ENCODE peak calls at places on chromosome 7, in four cellular contexts. F is endodermal cell, Q is transverse colon, A is stomach. H is an unnamed sample.

GRCh38 chr7:24964177-24964576 is 15.8 kb downstream of the OSBPL3 start:
- DNase-seq in Q (no peak), F (no peak), A (no peak), H (no peak)

GRCh38 chr7:98221611-98222532 is 10.6 kb downstream of the BHLHA15 start:
- DNase-seq in F (no peak), Q (no peak), A (no peak), H (no peak)

GRCh38 chr7:33692956-33693355 is 212.4 kb upstream of the BMPER start:
- DNase-seq in Q (no peak), F (no peak), A (no peak), H (no peak)

GRCh38 chr7:78279035-78279434 is 480.5 kb downstream of the PHTF2 start:
- DNase-seq in F (no peak), A (no peak), Q (no peak), H (no peak)

GRCh38 chr7:133735222-133735621 is 391.9 kb upstream of the LRGUK start:
- DNase-seq in F (no peak), A (no peak), Q (no peak), H (no peak)

GRCh38 chr7:105224884-105225651 is 163.7 kb downstream of the SRPK2 start:
- DNase-seq in Q (no peak), F (no peak), A (no peak), H (peak; percentile 33)

GRCh38 chr7:30980194-30980593 is 16.4 kb downstream of the GHRHR start:
- DNase-seq in F (no peak), Q (no peak), A (no peak), H (no peak)

GRCh38 chr7:154241988-154242387 is 189.8 kb downstream of the DPP6 start:
- DNase-seq in F (no peak), A (no peak), Q (no peak), H (no peak)

GRCh38 chr7:122883049-122883670 is 3.1 kb downstream of the CADPS2 start:
- DNase-seq in F (no peak), Q (no peak), A (no peak), H (no peak)

GRCh38 chr7:28018020-28018419 is 162.6 kb downstream of the JAZF1 start:
- DNase-seq in Q (no peak), F (no peak), A (no peak), H (peak; percentile 29)
- H3K4me3 ChIP-seq in Q (no peak overlapping the region), F (no peak overlapping the region), A (no peak overlapping the region), H (no peak overlapping the region)

GRCh38 chr7:138495485-138495884 is 35.4 kb downstream of the TRIM24 start:
- DNase-seq in A (no peak), F (no peak), Q (no peak), H (no peak)
- H3K9me3 ChIP-seq in A (no peaks in the 10 kb centered on the region), F (no peaks in the 10 kb centered on the region), Q (no peaks in the 10 kb centered on the region), H (no peaks in the 10 kb centered on the region)

DNA sequence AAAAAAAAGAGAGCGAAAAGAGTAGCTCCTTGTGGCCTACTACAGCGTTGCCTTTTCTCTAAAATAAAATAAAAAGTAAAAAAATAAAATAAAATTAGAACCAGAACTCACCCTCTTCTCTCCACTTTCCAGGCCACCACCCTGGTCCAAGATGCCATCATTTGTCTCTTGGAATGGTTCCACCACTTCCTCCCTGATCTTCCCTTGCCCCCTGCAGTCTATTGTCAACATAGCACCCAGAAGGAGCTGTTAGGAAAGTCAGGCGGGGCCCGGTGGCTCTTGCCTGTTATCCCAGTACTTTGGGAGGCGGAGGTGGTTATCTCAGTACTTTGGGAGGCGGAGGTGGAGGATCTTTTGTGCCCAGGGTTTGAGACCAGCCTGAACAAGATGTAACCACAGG is 7.6 kb upstream of the GRID2IP start:
- DNase-seq in F (peak; percentile 91), Q (peak; percentile 29), A (no peak), H (peak; percentile 69)
- TF ChIP-seq CTCF in F (peak; percentile 69), Q (peak; percentile 13), A (no peak), H (peak; percentile 73)

DNA sequence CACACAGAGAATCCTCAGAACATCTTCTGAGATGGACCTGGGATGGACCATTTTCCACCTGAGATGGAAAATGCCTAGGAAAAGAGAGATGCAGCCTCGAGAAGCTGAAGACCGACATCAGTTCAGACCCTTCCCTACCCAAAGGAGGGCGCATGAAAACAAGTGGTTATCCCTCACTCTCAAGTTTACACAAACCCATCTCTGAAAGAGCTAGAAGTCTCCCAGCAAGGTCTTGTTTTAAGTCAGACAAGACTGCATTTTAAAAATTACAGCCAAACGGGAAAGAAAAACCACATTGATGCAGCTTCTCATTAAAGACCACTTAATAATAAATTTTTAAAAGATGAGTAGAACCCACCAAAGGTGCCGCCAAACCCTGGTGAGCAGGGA is 1.3 kb downstream of the RAPGEF5 start:
- DNase-seq in A (no peak), F (no peak), Q (no peak), H (no peak)
- H3K4me3 ChIP-seq in A (peak overlapping the region; percentile 66), F (peak overlapping the region; percentile 79), Q (peak overlapping the region; percentile 76), H (peak overlapping the region; percentile 84)